ENCODE peak calls at places on chromosomes 3 and 15, in ten cellular contexts. One of them, this sample, is unnamed.

GRCh38 chr15:68431792-68432401 is at the start of gene ITGA11:
- ATAC-seq in HCT116: no peak
- ATAC-seq in heart right ventricle: peak
- ATAC-seq in T-helper 17 cell: no peak
- ATAC-seq in body of pancreas: peak
- ATAC-seq in esophagus mucosa: peak
- ATAC-seq in activated T-helper 17 cell treated with anti-CD3 and anti-CD28 coated beads, Interleukin-2, amount 50 U/mL, for 72 hours: no peak
- ATAC-seq in central memory CD8-positive, alpha-beta T cell: no peak
- ATAC-seq in HepG2: peak
- ATAC-seq in Right ventricle myocardium superior: peak
- ATAC-seq in this sample: peak

GRCh38 chr15:70802629-70803028 is 39.3 kb upstream of the UACA start:
- ATAC-seq in Right ventricle myocardium superior: peak
- ATAC-seq in central memory CD8-positive, alpha-beta T cell: no peak
- ATAC-seq in esophagus mucosa: no peak
- ATAC-seq in T-helper 17 cell: no peak
- ATAC-seq in activated T-helper 17 cell treated with anti-CD3 and anti-CD28 coated beads, Interleukin-2, amount 50 U/mL, for 72 hours: no peak
- ATAC-seq in heart right ventricle: no peak
- ATAC-seq in HCT116: no peak
- ATAC-seq in body of pancreas: no peak
- ATAC-seq in HepG2: no peak
- ATAC-seq in this sample: peak

GRCh38 chr3:70885636-70886035 is 573.2 kb upstream of the MDFIC2 start:
- ATAC-seq in Right ventricle myocardium superior: no peak
- ATAC-seq in HCT116: no peak
- ATAC-seq in central memory CD8-positive, alpha-beta T cell: no peak
- ATAC-seq in heart right ventricle: no peak
- ATAC-seq in body of pancreas: no peak
- ATAC-seq in esophagus mucosa: no peak
- ATAC-seq in activated T-helper 17 cell treated with anti-CD3 and anti-CD28 coated beads, Interleukin-2, amount 50 U/mL, for 72 hours: no peak
- ATAC-seq in HepG2: no peak
- ATAC-seq in T-helper 17 cell: no peak
- ATAC-seq in this sample: no peak

GRCh38 chr3:58742239-58742638 is 75.7 kb upstream of the FAM3D start:
- ATAC-seq in HCT116: no peak
- ATAC-seq in T-helper 17 cell: no peak
- ATAC-seq in heart right ventricle: no peak
- ATAC-seq in esophagus mucosa: no peak
- ATAC-seq in HepG2: no peak
- ATAC-seq in activated T-helper 17 cell treated with anti-CD3 and anti-CD28 coated beads, Interleukin-2, amount 50 U/mL, for 72 hours: no peak
- ATAC-seq in Right ventricle myocardium superior: no peak
- ATAC-seq in body of pancreas: no peak
- ATAC-seq in central memory CD8-positive, alpha-beta T cell: no peak
- ATAC-seq in this sample: no peak

GRCh38 chr3:114394551-114394950 is 100.7 kb downstream of the TIGIT start:
- ATAC-seq in activated T-helper 17 cell treated with anti-CD3 and anti-CD28 coated beads, Interleukin-2, amount 50 U/mL, for 72 hours: no peak
- ATAC-seq in Right ventricle myocardium superior: peak
- ATAC-seq in esophagus mucosa: no peak
- ATAC-seq in central memory CD8-positive, alpha-beta T cell: no peak
- ATAC-seq in T-helper 17 cell: no peak
- ATAC-seq in HepG2: no peak
- ATAC-seq in HCT116: no peak
- ATAC-seq in heart right ventricle: peak
- ATAC-seq in body of pancreas: no peak
- ATAC-seq in this sample: no peak

GRCh38 chr3:8869613-8870012 is 93.7 kb downstream of the RAD18 start:
- ATAC-seq in body of pancreas: no peak
- ATAC-seq in esophagus mucosa: peak
- ATAC-seq in Right ventricle myocardium superior: no peak
- ATAC-seq in HCT116: peak
- ATAC-seq in heart right ventricle: no peak
- ATAC-seq in activated T-helper 17 cell treated with anti-CD3 and anti-CD28 coated beads, Interleukin-2, amount 50 U/mL, for 72 hours: peak
- ATAC-seq in HepG2: peak
- ATAC-seq in central memory CD8-positive, alpha-beta T cell: no peak
- ATAC-seq in T-helper 17 cell: no peak
- ATAC-seq in this sample: peak

GRCh38 chr3:29639621-29640290 is 358.9 kb downstream of the RBMS3 start:
- ATAC-seq in activated T-helper 17 cell treated with anti-CD3 and anti-CD28 coated beads, Interleukin-2, amount 50 U/mL, for 72 hours: no peak
- ATAC-seq in body of pancreas: no peak
- ATAC-seq in heart right ventricle: no peak
- ATAC-seq in central memory CD8-positive, alpha-beta T cell: no peak
- ATAC-seq in HepG2: no peak
- ATAC-seq in HCT116: no peak
- ATAC-seq in Right ventricle myocardium superior: peak
- ATAC-seq in esophagus mucosa: no peak
- ATAC-seq in T-helper 17 cell: no peak
- ATAC-seq in this sample: no peak

GRCh38 chr3:105274958-105275357 is 91.8 kb upstream of the ALCAM start:
- ATAC-seq in body of pancreas: no peak
- ATAC-seq in esophagus mucosa: peak
- ATAC-seq in heart right ventricle: no peak
- ATAC-seq in HCT116: no peak
- ATAC-seq in Right ventricle myocardium superior: no peak
- ATAC-seq in HepG2: no peak
- ATAC-seq in central memory CD8-positive, alpha-beta T cell: no peak
- ATAC-seq in T-helper 17 cell: no peak
- ATAC-seq in activated T-helper 17 cell treated with anti-CD3 and anti-CD28 coated beads, Interleukin-2, amount 50 U/mL, for 72 hours: no peak
- ATAC-seq in this sample: peak

GRCh38 chr3:189849262-189849661 is 218.1 kb downstream of the TP63 start:
- ATAC-seq in central memory CD8-positive, alpha-beta T cell: no peak
- ATAC-seq in HCT116: no peak
- ATAC-seq in T-helper 17 cell: no peak
- ATAC-seq in heart right ventricle: no peak
- ATAC-seq in activated T-helper 17 cell treated with anti-CD3 and anti-CD28 coated beads, Interleukin-2, amount 50 U/mL, for 72 hours: peak
- ATAC-seq in body of pancreas: no peak
- ATAC-seq in HepG2: no peak
- ATAC-seq in Right ventricle myocardium superior: peak
- ATAC-seq in esophagus mucosa: no peak
- ATAC-seq in this sample: no peak

GRCh38 chr3:95815828-95816227 is 998.6 kb upstream of the EPHA6 start:
- ATAC-seq in HepG2: no peak
- ATAC-seq in heart right ventricle: no peak
- ATAC-seq in esophagus mucosa: no peak
- ATAC-seq in central memory CD8-positive, alpha-beta T cell: no peak
- ATAC-seq in activated T-helper 17 cell treated with anti-CD3 and anti-CD28 coated beads, Interleukin-2, amount 50 U/mL, for 72 hours: no peak
- ATAC-seq in T-helper 17 cell: no peak
- ATAC-seq in Right ventricle myocardium superior: no peak
- ATAC-seq in body of pancreas: no peak
- ATAC-seq in HCT116: no peak
- ATAC-seq in this sample: no peak

GRCh38 chr3:140922634-140923033 is 19.0 kb upstream of the SLC25A36 start:
- ATAC-seq in body of pancreas: no peak
- ATAC-seq in esophagus mucosa: no peak
- ATAC-seq in heart right ventricle: no peak
- ATAC-seq in HCT116: peak
- ATAC-seq in central memory CD8-positive, alpha-beta T cell: no peak
- ATAC-seq in HepG2: peak
- ATAC-seq in activated T-helper 17 cell treated with anti-CD3 and anti-CD28 coated beads, Interleukin-2, amount 50 U/mL, for 72 hours: no peak
- ATAC-seq in Right ventricle myocardium superior: no peak
- ATAC-seq in T-helper 17 cell: no peak
- ATAC-seq in this sample: peak

GRCh38 chr15:52115598-52116427 is 3.2 kb upstream of the BCL2L10 start:
- ATAC-seq in body of pancreas: peak
- ATAC-seq in HCT116: no peak
- ATAC-seq in HepG2: peak
- ATAC-seq in central memory CD8-positive, alpha-beta T cell: no peak
- ATAC-seq in T-helper 17 cell: no peak
- ATAC-seq in Right ventricle myocardium superior: no peak
- ATAC-seq in esophagus mucosa: no peak
- ATAC-seq in heart right ventricle: no peak
- ATAC-seq in activated T-helper 17 cell treated with anti-CD3 and anti-CD28 coated beads, Interleukin-2, amount 50 U/mL, for 72 hours: no peak
- ATAC-seq in this sample: peak

GRCh38 chr15:47644713-47645112 is 72.6 kb upstream of the SEMA6D start:
- ATAC-seq in T-helper 17 cell: no peak
- ATAC-seq in heart right ventricle: no peak
- ATAC-seq in activated T-helper 17 cell treated with anti-CD3 and anti-CD28 coated beads, Interleukin-2, amount 50 U/mL, for 72 hours: no peak
- ATAC-seq in esophagus mucosa: no peak
- ATAC-seq in HCT116: no peak
- ATAC-seq in HepG2: no peak
- ATAC-seq in central memory CD8-positive, alpha-beta T cell: no peak
- ATAC-seq in body of pancreas: no peak
- ATAC-seq in Right ventricle myocardium superior: no peak
- ATAC-seq in this sample: no peak

GRCh38 chr3:125618851-125619250 is 23.6 kb upstream of the OSBPL11 start:
- ATAC-seq in HCT116: no peak
- ATAC-seq in Right ventricle myocardium superior: no peak
- ATAC-seq in esophagus mucosa: no peak
- ATAC-seq in body of pancreas: no peak
- ATAC-seq in activated T-helper 17 cell treated with anti-CD3 and anti-CD28 coated beads, Interleukin-2, amount 50 U/mL, for 72 hours: no peak
- ATAC-seq in HepG2: no peak
- ATAC-seq in central memory CD8-positive, alpha-beta T cell: no peak
- ATAC-seq in heart right ventricle: no peak
- ATAC-seq in T-helper 17 cell: no peak
- ATAC-seq in this sample: no peak

GRCh38 chr3:34106879-34107278 is 308.4 kb downstream of the PDCD6IP start:
- ATAC-seq in T-helper 17 cell: no peak
- ATAC-seq in heart right ventricle: no peak
- ATAC-seq in esophagus mucosa: peak
- ATAC-seq in HepG2: peak
- ATAC-seq in Right ventricle myocardium superior: no peak
- ATAC-seq in central memory CD8-positive, alpha-beta T cell: no peak
- ATAC-seq in activated T-helper 17 cell treated with anti-CD3 and anti-CD28 coated beads, Interleukin-2, amount 50 U/mL, for 72 hours: no peak
- ATAC-seq in body of pancreas: no peak
- ATAC-seq in HCT116: peak
- ATAC-seq in this sample: no peak

GRCh38 chr3:159783780-159784747 is 204.6 kb upstream of the IL12A start:
- ATAC-seq in HCT116: no peak
- ATAC-seq in activated T-helper 17 cell treated with anti-CD3 and anti-CD28 coated beads, Interleukin-2, amount 50 U/mL, for 72 hours: no peak
- ATAC-seq in T-helper 17 cell: no peak
- ATAC-seq in heart right ventricle: no peak
- ATAC-seq in central memory CD8-positive, alpha-beta T cell: no peak
- ATAC-seq in body of pancreas: no peak
- ATAC-seq in Right ventricle myocardium superior: no peak
- ATAC-seq in HepG2: no peak
- ATAC-seq in esophagus mucosa: peak
- ATAC-seq in this sample: no peak

GRCh38 chr3:28673438-28673837 is 324.8 kb upstream of the AZI2 start:
- ATAC-seq in body of pancreas: no peak
- ATAC-seq in HCT116: no peak
- ATAC-seq in Right ventricle myocardium superior: no peak
- ATAC-seq in HepG2: no peak
- ATAC-seq in central memory CD8-positive, alpha-beta T cell: no peak
- ATAC-seq in esophagus mucosa: no peak
- ATAC-seq in activated T-helper 17 cell treated with anti-CD3 and anti-CD28 coated beads, Interleukin-2, amount 50 U/mL, for 72 hours: no peak
- ATAC-seq in heart right ventricle: no peak
- ATAC-seq in T-helper 17 cell: no peak
- ATAC-seq in this sample: no peak

GRCh38 chr3:149702691-149703426 is 45.0 kb upstream of the WWTR1 start:
- ATAC-seq in esophagus mucosa: no peak
- ATAC-seq in HCT116: no peak
- ATAC-seq in activated T-helper 17 cell treated with anti-CD3 and anti-CD28 coated beads, Interleukin-2, amount 50 U/mL, for 72 hours: peak
- ATAC-seq in HepG2: peak
- ATAC-seq in Right ventricle myocardium superior: peak
- ATAC-seq in body of pancreas: peak
- ATAC-seq in heart right ventricle: no peak
- ATAC-seq in central memory CD8-positive, alpha-beta T cell: no peak
- ATAC-seq in T-helper 17 cell: no peak
- ATAC-seq in this sample: peak

GRCh38 chr15:96992817-96993216 is 662.3 kb downstream of the NR2F2 start:
- ATAC-seq in body of pancreas: no peak
- ATAC-seq in Right ventricle myocardium superior: no peak
- ATAC-seq in HCT116: no peak
- ATAC-seq in T-helper 17 cell: no peak
- ATAC-seq in activated T-helper 17 cell treated with anti-CD3 and anti-CD28 coated beads, Interleukin-2, amount 50 U/mL, for 72 hours: no peak
- ATAC-seq in heart right ventricle: no peak
- ATAC-seq in esophagus mucosa: no peak
- ATAC-seq in HepG2: no peak
- ATAC-seq in central memory CD8-positive, alpha-beta T cell: no peak
- ATAC-seq in this sample: no peak

GRCh38 chr3:119955972-119956371 is 138.3 kb downstream of the GSK3B start:
- ATAC-seq in central memory CD8-positive, alpha-beta T cell: no peak
- ATAC-seq in HepG2: no peak
- ATAC-seq in T-helper 17 cell: no peak
- ATAC-seq in body of pancreas: no peak
- ATAC-seq in Right ventricle myocardium superior: peak
- ATAC-seq in activated T-helper 17 cell treated with anti-CD3 and anti-CD28 coated beads, Interleukin-2, amount 50 U/mL, for 72 hours: no peak
- ATAC-seq in heart right ventricle: no peak
- ATAC-seq in esophagus mucosa: no peak
- ATAC-seq in HCT116: no peak
- ATAC-seq in this sample: no peak

GRCh38 chr3:126540946-126541627 is 17.1 kb downstream of the CHST13 start:
- ATAC-seq in activated T-helper 17 cell treated with anti-CD3 and anti-CD28 coated beads, Interleukin-2, amount 50 U/mL, for 72 hours: no peak
- ATAC-seq in HCT116: no peak
- ATAC-seq in body of pancreas: no peak
- ATAC-seq in heart right ventricle: no peak
- ATAC-seq in Right ventricle myocardium superior: no peak
- ATAC-seq in central memory CD8-positive, alpha-beta T cell: no peak
- ATAC-seq in T-helper 17 cell: no peak
- ATAC-seq in esophagus mucosa: no peak
- ATAC-seq in HepG2: no peak
- ATAC-seq in this sample: peak

GRCh38 chr15:37002041-37002689 is 98.2 kb downstream of the MEIS2 start:
- ATAC-seq in HepG2: no peak
- ATAC-seq in heart right ventricle: no peak
- ATAC-seq in Right ventricle myocardium superior: no peak
- ATAC-seq in central memory CD8-positive, alpha-beta T cell: no peak
- ATAC-seq in HCT116: no peak
- ATAC-seq in T-helper 17 cell: no peak
- ATAC-seq in activated T-helper 17 cell treated with anti-CD3 and anti-CD28 coated beads, Interleukin-2, amount 50 U/mL, for 72 hours: no peak
- ATAC-seq in esophagus mucosa: no peak
- ATAC-seq in body of pancreas: no peak
- ATAC-seq in this sample: no peak

GRCh38 chr3:151976211-151977050 is 103.0 kb downstream of the SUCNR1 start:
- ATAC-seq in Right ventricle myocardium superior: no peak
- ATAC-seq in central memory CD8-positive, alpha-beta T cell: no peak
- ATAC-seq in heart right ventricle: no peak
- ATAC-seq in HCT116: peak
- ATAC-seq in esophagus mucosa: peak
- ATAC-seq in body of pancreas: peak
- ATAC-seq in T-helper 17 cell: no peak
- ATAC-seq in HepG2: no peak
- ATAC-seq in activated T-helper 17 cell treated with anti-CD3 and anti-CD28 coated beads, Interleukin-2, amount 50 U/mL, for 72 hours: peak
- ATAC-seq in this sample: peak

GRCh38 chr3:124297062-124297980 is 305.4 kb upstream of the ROPN1 start:
- ATAC-seq in Right ventricle myocardium superior: no peak
- ATAC-seq in HepG2: no peak
- ATAC-seq in activated T-helper 17 cell treated with anti-CD3 and anti-CD28 coated beads, Interleukin-2, amount 50 U/mL, for 72 hours: no peak
- ATAC-seq in heart right ventricle: peak
- ATAC-seq in T-helper 17 cell: no peak
- ATAC-seq in HCT116: no peak
- ATAC-seq in esophagus mucosa: no peak
- ATAC-seq in body of pancreas: peak
- ATAC-seq in central memory CD8-positive, alpha-beta T cell: no peak
- ATAC-seq in this sample: peak

GRCh38 chr3:9193211-9193610 is 56.2 kb downstream of the SRGAP3 start:
- ATAC-seq in HCT116: no peak
- ATAC-seq in heart right ventricle: no peak
- ATAC-seq in Right ventricle myocardium superior: no peak
- ATAC-seq in body of pancreas: no peak
- ATAC-seq in activated T-helper 17 cell treated with anti-CD3 and anti-CD28 coated beads, Interleukin-2, amount 50 U/mL, for 72 hours: no peak
- ATAC-seq in HepG2: no peak
- ATAC-seq in esophagus mucosa: no peak
- ATAC-seq in T-helper 17 cell: no peak
- ATAC-seq in central memory CD8-positive, alpha-beta T cell: no peak
- ATAC-seq in this sample: no peak

GRCh38 chr3:17806201-17806600 is 63.8 kb upstream of the TBC1D5 start:
- ATAC-seq in Right ventricle myocardium superior: no peak
- ATAC-seq in esophagus mucosa: no peak
- ATAC-seq in HepG2: no peak
- ATAC-seq in HCT116: no peak
- ATAC-seq in heart right ventricle: no peak
- ATAC-seq in body of pancreas: no peak
- ATAC-seq in activated T-helper 17 cell treated with anti-CD3 and anti-CD28 coated beads, Interleukin-2, amount 50 U/mL, for 72 hours: peak
- ATAC-seq in T-helper 17 cell: peak
- ATAC-seq in central memory CD8-positive, alpha-beta T cell: peak
- ATAC-seq in this sample: no peak

GRCh38 chr3:140206196-140207040 is 271.4 kb downstream of the CLSTN2 start:
- ATAC-seq in heart right ventricle: no peak
- ATAC-seq in activated T-helper 17 cell treated with anti-CD3 and anti-CD28 coated beads, Interleukin-2, amount 50 U/mL, for 72 hours: no peak
- ATAC-seq in central memory CD8-positive, alpha-beta T cell: no peak
- ATAC-seq in T-helper 17 cell: no peak
- ATAC-seq in body of pancreas: no peak
- ATAC-seq in HepG2: peak
- ATAC-seq in esophagus mucosa: no peak
- ATAC-seq in Right ventricle myocardium superior: peak
- ATAC-seq in HCT116: peak
- ATAC-seq in this sample: no peak

GRCh38 chr3:190375250-190375649 is 12.7 kb upstream of the CLDN16 start:
- ATAC-seq in activated T-helper 17 cell treated with anti-CD3 and anti-CD28 coated beads, Interleukin-2, amount 50 U/mL, for 72 hours: no peak
- ATAC-seq in HepG2: no peak
- ATAC-seq in esophagus mucosa: peak
- ATAC-seq in Right ventricle myocardium superior: no peak
- ATAC-seq in HCT116: no peak
- ATAC-seq in heart right ventricle: no peak
- ATAC-seq in central memory CD8-positive, alpha-beta T cell: no peak
- ATAC-seq in T-helper 17 cell: no peak
- ATAC-seq in body of pancreas: no peak
- ATAC-seq in this sample: no peak

This sample was measured in SK-N-SH treated with all-trans-retinoic acid at 6 μM for 48 hours.